ENCODE peak calls at places on chromosomes 11 and 22, in six cellular contexts. Y is PC-9, O is psoas muscle, T is ovary, L is right cardiac atrium, M is iPS DF 6.9. C is an unnamed sample. For H3K27me3, the result is how much of the 10 kb centered on the place peaks cover.

GRCh38 chr11:64048042-64048854 is 12.5 kb downstream of the FLRT1 start:
- DNase-seq in Y (no peak), O (no peak), T (no peak), L (no peak), M (no peak), C (peak)

GRCh38 chr22:43862074-43862881 is at the start of gene SULT4A1:
- DNase-seq in Y (peak), O (no peak), T (no peak), L (no peak), M (no peak), C (peak)

GRCh38 chr11:2508793-2509192 is 64.0 kb downstream of the KCNQ1 start:
- DNase-seq in Y (no peak), O (no peak), T (no peak), L (no peak), M (no peak), C (no peak)

GRCh38 chr11:94516725-94517124 is 4.5 kb downstream of the C11orf97 start:
- DNase-seq in Y (no peak), O (no peak), T (no peak), L (no peak), M (no peak), C (no peak)

GRCh38 chr11:129333873-129334272 is 41.8 kb upstream of the BARX2 start:
- DNase-seq in Y (no peak), O (no peak), T (no peak), L (no peak), M (no peak), C (no peak)

GRCh38 chr11:1759151-1759850 is 4.4 kb downstream of the CTSD start:
- DNase-seq in Y (no peak), O (peak), T (no peak), L (peak), M (no peak), C (no peak)

GRCh38 chr11:116887909-116888556 is 50.6 kb upstream of the APOA1 start:
- DNase-seq in Y (no peak), O (no peak), T (no peak), L (peak), M (no peak), C (peak)

GRCh38 chr11:129643031-129643721 is 172.5 kb upstream of the TMEM45B start:
- DNase-seq in Y (peak), O (no peak), T (no peak), L (no peak), M (no peak), C (no peak)

GRCh38 chr22:40645579-40646197 is 9.2 kb upstream of the MRTFA start:
- DNase-seq in Y (no peak), O (no peak), T (no peak), L (no peak), M (no peak), C (no peak)

GRCh38 chr11:120197977-120198376 is 12.9 kb upstream of the OAF start:
- DNase-seq in Y (no peak), O (no peak), T (no peak), L (no peak), M (no peak), C (no peak)

GRCh38 chr11:10605941-10606381 is 37.5 kb upstream of the LYVE1 start:
- DNase-seq in Y (no peak), O (peak), T (peak), L (peak), M (peak), C (peak)

GRCh38 chr11:121415861-121416260 is 36.3 kb upstream of the SORL1 start:
- DNase-seq in Y (no peak), O (no peak), T (peak), L (no peak), M (no peak), C (no peak)

GRCh38 chr11:100584201-100584600 is 102.9 kb upstream of the ARHGAP42 start:
- DNase-seq in Y (no peak), O (no peak), T (no peak), L (no peak), M (no peak), C (no peak)

GRCh38 chr22:39212721-39213376 is 31.9 kb downstream of the PDGFB start:
- DNase-seq in Y (peak), O (no peak), T (no peak), L (no peak), M (no peak), C (no peak)

GRCh38 chr11:5384335-5384734 is 723 bp downstream of the OR51M1 start:
- DNase-seq in Y (no peak), O (no peak), T (no peak), L (no peak), M (no peak), C (no peak)

GRCh38 chr22:42770941-42771647 is 50.4 kb upstream of the A4GALT start:
- DNase-seq in Y (no peak), O (no peak), T (no peak), L (no peak), M (no peak), C (no peak)

GRCh38 chr11:31810779-31811647 is at the start of gene PAX6:
- DNase-seq in Y (peak), O (no peak), T (no peak), L (peak), M (no peak), C (no peak)

GRCh38 chr11:22467741-22468140 is 129.6 kb downstream of the SLC17A6 start:
- DNase-seq in Y (no peak), O (no peak), T (no peak), L (no peak), M (no peak), C (no peak)

GRCh38 chr22:38467904-38468760 is at the start of gene KDELR3:
- DNase-seq in Y (peak), O (peak), T (peak), L (peak), M (no peak), C (peak)

GRCh38 chr11:17408641-17409040 is 20.2 kb upstream of the KCNJ11 start:
- DNase-seq in Y (no peak), O (no peak), T (no peak), L (no peak), M (no peak), C (no peak)

GRCh38 chr22:28402539-28402938 is 277.1 kb downstream of the TTC28 start:
- DNase-seq in Y (no peak), O (no peak), T (no peak), L (no peak), M (no peak), C (no peak)

GRCh38 chr22:33116846-33117547 is 58.8 kb upstream of the SYN3 start:
- DNase-seq in Y (no peak), O (no peak), T (no peak), L (no peak), M (no peak), C (no peak)

GRCh38 chr11:68328374-68329091 is 16.1 kb downstream of the LRP5 start:
- DNase-seq in Y (no peak), O (no peak), T (no peak), L (peak), M (no peak), C (peak)

GRCh38 chr11:20192641-20193040 is 32.4 kb upstream of the DBX1 start:
- DNase-seq in Y (no peak), O (no peak), T (no peak), L (no peak), M (no peak), C (no peak)

GRCh38 chr11:2777871-2778629 is 78.3 kb upstream of the KCNQ1OT1 start:
- DNase-seq in Y (no peak), O (peak), T (peak), L (peak), M (no peak), C (peak)

GRCh38 chr11:86214710-86215109 is 29.8 kb upstream of the EED start:
- DNase-seq in Y (peak), O (no peak), T (no peak), L (no peak), M (no peak), C (no peak)

GRCh38 chr22:40681451-40681850 is 2.2 kb downstream of the MCHR1 start:
- DNase-seq in Y (no peak), O (no peak), T (no peak), L (no peak), M (no peak), C (no peak)

GRCh38 chr11:12914401-12914912 is 94.7 kb upstream of the RASSF10 start:
- DNase-seq in Y (no peak), O (peak), T (no peak), L (peak), M (peak), C (peak)

GRCh38 chr22:28771195-28771791 is 1.2 kb upstream of the CCDC117 start:
- DNase-seq in Y (no peak), O (no peak), T (no peak), L (no peak), M (no peak), C (no peak)

GRCh38 chr11:115430345-115430744 is 73.9 kb downstream of the CADM1 start:
- DNase-seq in Y (no peak), O (no peak), T (no peak), L (no peak), M (no peak), C (no peak)

GRCh38 chr11:24132471-24132870 is 364.4 kb upstream of the LUZP2 start:
- DNase-seq in Y (no peak), O (no peak), T (no peak), L (no peak), M (no peak), C (no peak)

GRCh38 chr22:43466710-43467109 is 54.9 kb downstream of the MPPED1 start:
- DNase-seq in Y (no peak), O (no peak), T (no peak), L (no peak), M (no peak), C (no peak)

DNA sequence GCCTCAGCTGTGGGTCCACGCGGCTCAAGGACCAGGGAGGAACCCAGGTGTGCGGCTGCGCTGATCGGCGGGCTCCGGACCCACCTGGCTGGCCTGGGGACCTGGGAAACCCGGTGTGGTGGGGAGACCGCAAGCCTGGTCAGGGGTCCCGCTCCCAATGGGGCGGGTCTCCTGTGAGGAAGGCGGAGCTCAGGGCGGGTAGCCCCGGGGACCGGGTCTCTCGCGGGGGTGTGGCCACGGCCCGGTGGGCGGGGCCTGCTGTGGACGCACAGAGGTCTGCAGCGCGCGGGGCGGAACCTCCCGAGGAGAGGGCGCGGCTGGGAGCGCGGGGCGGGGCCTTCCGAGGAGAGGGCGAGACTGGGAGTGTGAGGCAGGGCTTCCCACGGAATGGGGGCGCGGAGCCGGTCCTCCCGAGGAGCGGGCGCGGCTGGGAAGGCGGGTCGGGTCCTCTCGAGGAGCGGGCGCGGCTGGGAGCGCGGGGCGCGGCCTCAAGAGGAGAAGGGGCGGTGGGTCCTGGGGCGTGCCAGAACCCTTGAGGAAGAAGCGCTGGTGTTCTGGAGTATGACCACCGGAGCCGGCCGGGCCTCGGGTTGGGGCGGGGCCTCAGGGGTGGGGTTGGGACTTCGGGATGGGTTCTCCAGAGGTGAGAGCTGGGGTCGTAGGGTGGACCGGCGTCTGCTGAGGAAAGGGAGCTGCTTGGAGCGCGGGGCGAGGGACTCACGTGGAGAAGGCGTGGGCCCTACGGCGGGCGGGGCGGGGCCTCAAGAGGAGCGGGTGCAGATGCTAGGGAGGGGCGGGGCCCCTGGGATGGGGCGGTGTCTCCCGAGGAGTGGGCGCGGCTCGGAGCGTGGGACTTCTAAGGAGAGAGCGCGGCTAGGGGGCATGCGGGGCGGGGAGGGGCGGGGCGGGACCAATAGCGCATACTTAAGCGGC is 20.8 kb downstream of the DGCR6L start:
- DNase-seq in Y (peak), O (peak), T (peak), L (peak), M (peak), C (peak)
- H3K27me3 ChIP-seq in Y (under half), O (under half), T (under half), L (under half), M (under half), C (under half)

DNA sequence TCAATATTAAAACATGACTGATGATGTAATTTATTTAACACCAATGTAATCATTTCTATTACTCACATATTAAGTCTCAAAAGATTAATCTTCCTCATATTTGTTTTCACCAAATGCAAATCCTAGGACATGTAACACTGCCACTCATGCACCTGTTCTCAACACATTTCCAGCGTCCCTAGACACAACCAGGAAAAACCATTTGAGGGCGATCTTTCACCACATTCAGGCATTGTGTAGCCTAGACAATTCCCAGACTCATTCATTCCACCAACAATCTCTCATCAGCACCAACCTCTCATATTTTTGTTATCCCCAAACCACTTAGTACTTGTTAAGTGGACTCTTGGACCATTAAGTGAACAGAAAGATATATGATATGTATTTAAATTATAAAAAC is 66.1 kb downstream of the SLC36A4 start:
- DNase-seq in Y (no peak), O (no peak), T (no peak), L (no peak), M (no peak), C (no peak)
- H3K27me3 ChIP-seq in Y (under half), O (under half), T (under half), L (under half), M (under half), C (under half)

DNA sequence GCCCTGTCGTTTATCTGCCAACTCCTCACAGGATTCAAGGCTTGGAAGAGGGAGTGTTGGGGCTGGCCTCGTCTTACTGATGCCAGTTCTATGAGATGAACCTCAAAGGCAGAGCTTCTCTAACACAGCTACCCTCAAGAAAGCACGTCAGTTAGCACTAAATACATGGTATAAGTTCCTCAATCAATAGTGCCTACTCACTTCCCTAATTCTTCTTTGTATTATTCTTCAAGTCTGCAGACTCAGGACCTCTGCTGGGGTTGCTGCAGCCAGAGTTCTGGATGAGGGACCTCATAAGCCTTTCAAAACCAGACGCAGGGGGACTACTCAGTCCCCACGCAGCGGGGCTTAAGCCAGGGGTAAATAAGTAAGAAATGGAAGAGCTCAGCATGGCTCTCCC is 118.4 kb downstream of the VPREB1 start:
- DNase-seq in Y (no peak), O (no peak), T (no peak), L (no peak), M (no peak), C (no peak)
- H3K27me3 ChIP-seq in Y (under half), O (under half), T (under half), L (under half), M (under half), C (under half)

GRCh38 chr22:37423283-37423682 is 4.0 kb downstream of the ELFN2 start:
- DNase-seq in Y (no peak), O (no peak), T (no peak), L (peak), M (no peak), C (no peak)
- H3K27me3 ChIP-seq in Y (under half), O (under half), T (under half), L (under half), M (under half), C (under half)

GRCh38 chr11:112212290-112212689 is 13.9 kb upstream of the PTS start:
- DNase-seq in Y (no peak), O (no peak), T (no peak), L (no peak), M (no peak), C (no peak)
- H3K27me3 ChIP-seq in Y (under half), O (under half), T (under half), L (under half), M (under half), C (under half)

GRCh38 chr22:19703869-19704268 is 10.4 kb upstream of the SEPTIN5 start:
- DNase-seq in Y (no peak), O (no peak), T (no peak), L (no peak), M (no peak), C (peak)

GRCh38 chr22:19705181-19705934 is 8.9 kb upstream of the SEPTIN5 start:
- DNase-seq in Y (no peak), O (no peak), T (no peak), L (no peak), M (peak), C (peak)

GRCh38 chr22:19701420-19702145 is 12.7 kb upstream of the SEPTIN5 start:
- DNase-seq in Y (no peak), O (no peak), T (no peak), L (no peak), M (no peak), C (no peak)

GRCh38 chr22:19706661-19707151 is 7.6 kb upstream of the SEPTIN5 start:
- DNase-seq in Y (no peak), O (no peak), T (no peak), L (no peak), M (no peak), C (no peak)

DNA sequence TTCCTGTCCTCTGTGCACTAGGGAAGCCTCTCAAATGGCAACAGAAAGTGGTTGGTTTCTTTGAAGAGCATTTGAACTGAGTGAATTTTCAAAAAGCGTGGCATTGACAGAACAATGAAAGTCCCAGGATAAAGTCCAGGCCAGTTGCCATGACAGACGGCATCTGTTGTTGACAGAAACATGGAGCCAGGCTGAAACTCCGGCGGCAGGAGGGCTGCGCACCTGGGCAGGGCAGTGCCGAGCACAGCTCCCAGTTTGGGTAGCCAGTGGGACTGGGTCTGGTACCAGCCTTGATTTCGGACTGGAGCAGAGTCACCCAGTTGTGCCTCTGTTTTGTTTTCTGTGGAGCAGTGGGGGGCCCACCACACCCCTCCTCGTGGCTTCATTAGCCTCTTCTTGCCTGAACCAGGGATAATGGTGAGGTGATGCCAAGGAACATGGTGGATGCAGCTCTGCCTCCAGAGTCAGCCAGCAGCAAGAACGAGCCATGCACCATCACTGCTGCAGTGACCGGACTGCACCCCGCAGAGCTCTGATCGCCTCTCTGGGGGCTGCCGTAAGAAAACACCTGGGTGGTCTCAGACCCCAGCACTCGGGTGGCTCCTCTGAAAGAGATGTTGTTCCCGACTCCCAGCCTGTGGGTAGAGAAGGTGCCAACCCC is 9.8 kb upstream of the SEPTIN5 start:
- DNase-seq in Y (no peak), O (no peak), T (no peak), L (no peak), M (no peak), C (peak)
- H3K27me3 ChIP-seq in Y (under half), O (under half), T (under half), L (under half), M (under half), C (under half)

DNA sequence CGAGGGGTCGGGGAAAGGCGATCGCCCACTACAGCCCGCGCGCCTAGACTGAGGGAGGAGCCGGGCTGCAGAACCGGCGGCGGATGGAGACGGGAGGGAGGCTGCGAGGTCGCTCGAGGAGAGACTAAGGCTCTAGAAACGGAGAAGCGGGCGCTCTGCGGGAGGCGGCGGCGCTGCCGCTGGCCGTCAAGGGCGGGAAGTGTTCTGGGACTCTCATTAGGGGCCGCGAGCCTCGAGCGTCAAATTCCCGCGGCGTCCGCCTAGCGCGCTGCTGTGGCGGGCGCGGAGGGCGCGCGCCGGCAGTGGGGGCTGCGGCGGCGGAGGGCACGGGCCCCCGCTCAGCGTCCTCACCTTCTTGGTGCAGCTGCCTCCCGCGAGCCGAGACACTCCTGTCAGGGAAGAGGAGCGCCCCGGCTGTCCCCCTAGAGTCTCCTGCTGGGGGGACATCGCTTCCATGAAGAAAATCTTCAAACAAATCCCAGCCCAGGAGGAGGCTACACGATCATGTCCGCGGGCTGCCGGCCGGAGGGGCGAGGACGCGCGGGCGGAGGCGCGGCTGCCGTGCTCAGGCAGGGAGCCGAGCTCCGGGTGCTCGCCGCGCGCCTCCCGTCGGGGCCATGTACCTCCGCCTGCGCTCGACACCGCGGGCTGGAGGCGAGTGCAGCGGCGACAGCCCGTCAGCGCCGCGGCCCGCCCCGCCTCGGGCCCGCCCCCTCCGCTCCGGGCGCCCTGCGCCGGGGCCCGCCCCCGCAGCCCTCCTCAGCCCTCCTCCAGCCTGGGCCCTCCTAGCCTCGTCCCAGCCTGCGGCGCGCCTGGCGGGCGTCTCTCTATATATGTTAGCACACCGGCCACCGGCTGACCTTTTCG is at the start of gene ARHGAP20:
- DNase-seq in Y (no peak), O (peak), T (peak), L (peak), M (no peak), C (peak)
- H3K27me3 ChIP-seq in Y (under half), O (under half), T (under half), L (under half), M (under half), C (under half)

GRCh38 chr22:34902335-34902734 is 163.6 kb upstream of the ISX start:
- DNase-seq in Y (no peak), O (no peak), T (no peak), L (no peak), M (no peak), C (no peak)
- H3K27me3 ChIP-seq in Y (under half), O (under half), T (under half), L (under half), M (under half), C (under half)

C was measured in testis.